ENCODE peak calls at places on chromosomes 2 and 18, in six cellular contexts. One of them, this sample, is unnamed. For H3K4me1, the result is how much of the 10 kb centered on the place peaks cover.

GRCh38 chr2:97844311-97844859 is 131.0 kb downstream of the ZAP70 start:
- DNase-seq in heart right ventricle: no peak
- DNase-seq in stomach: no peak
- DNase-seq in mammary epithelial cell: no peak
- DNase-seq in aorta: no peak
- DNase-seq in cardiac muscle cell: no peak
- DNase-seq in this sample: no peak

GRCh38 chr18:48896875-48897511 is 53.8 kb downstream of the SMAD7 start:
- DNase-seq in stomach: peak
- DNase-seq in heart right ventricle: peak
- DNase-seq in cardiac muscle cell: no peak
- DNase-seq in mammary epithelial cell: peak
- DNase-seq in aorta: no peak
- DNase-seq in this sample: no peak

GRCh38 chr18:36662000-36662399 is 166.8 kb downstream of the TPGS2 start:
- DNase-seq in mammary epithelial cell: no peak
- DNase-seq in stomach: no peak
- DNase-seq in aorta: no peak
- DNase-seq in cardiac muscle cell: peak
- DNase-seq in heart right ventricle: no peak
- DNase-seq in this sample: no peak

GRCh38 chr2:158979775-158980174 is 11.3 kb downstream of the TANC1 start:
- DNase-seq in mammary epithelial cell: no peak
- DNase-seq in aorta: no peak
- DNase-seq in cardiac muscle cell: no peak
- DNase-seq in stomach: no peak
- DNase-seq in heart right ventricle: no peak
- DNase-seq in this sample: no peak

GRCh38 chr2:101558740-101559508 is 84.0 kb upstream of the RFX8 start:
- DNase-seq in cardiac muscle cell: peak
- DNase-seq in aorta: no peak
- DNase-seq in heart right ventricle: peak
- DNase-seq in stomach: no peak
- DNase-seq in mammary epithelial cell: no peak
- DNase-seq in this sample: no peak

GRCh38 chr2:27118525-27119329 is at the start of gene CGREF1:
- DNase-seq in mammary epithelial cell: no peak
- DNase-seq in stomach: peak
- DNase-seq in aorta: no peak
- DNase-seq in heart right ventricle: no peak
- DNase-seq in cardiac muscle cell: peak
- DNase-seq in this sample: no peak

GRCh38 chr18:58438161-58438983 is 190.5 kb downstream of the ALPK2 start:
- DNase-seq in aorta: no peak
- DNase-seq in mammary epithelial cell: peak
- DNase-seq in cardiac muscle cell: peak
- DNase-seq in stomach: no peak
- DNase-seq in heart right ventricle: no peak
- DNase-seq in this sample: no peak

GRCh38 chr2:106970471-106971261 is 84.7 kb upstream of the ST6GAL2 start:
- DNase-seq in stomach: no peak
- DNase-seq in cardiac muscle cell: peak
- DNase-seq in aorta: no peak
- DNase-seq in mammary epithelial cell: no peak
- DNase-seq in heart right ventricle: no peak
- DNase-seq in this sample: no peak

GRCh38 chr2:74188696-74189095 is 9.7 kb upstream of the MTHFD2 start:
- DNase-seq in stomach: no peak
- DNase-seq in mammary epithelial cell: no peak
- DNase-seq in cardiac muscle cell: no peak
- DNase-seq in heart right ventricle: no peak
- DNase-seq in aorta: no peak
- DNase-seq in this sample: no peak

GRCh38 chr2:205769879-205770278 is 87.6 kb downstream of the NRP2 start:
- DNase-seq in mammary epithelial cell: no peak
- DNase-seq in heart right ventricle: no peak
- DNase-seq in aorta: no peak
- DNase-seq in cardiac muscle cell: no peak
- DNase-seq in stomach: peak
- DNase-seq in this sample: no peak

GRCh38 chr18:23528580-23529472 is 25.5 kb downstream of the RMC1 start:
- DNase-seq in cardiac muscle cell: peak
- DNase-seq in stomach: no peak
- DNase-seq in mammary epithelial cell: peak
- DNase-seq in heart right ventricle: no peak
- DNase-seq in aorta: peak
- DNase-seq in this sample: peak

GRCh38 chr2:170022692-170023091 is 155.3 kb upstream of the MYO3B start:
- DNase-seq in mammary epithelial cell: peak
- DNase-seq in aorta: no peak
- DNase-seq in stomach: no peak
- DNase-seq in heart right ventricle: no peak
- DNase-seq in cardiac muscle cell: peak
- DNase-seq in this sample: no peak

GRCh38 chr2:31992025-31992566 is 18.7 kb downstream of the MEMO1 start:
- DNase-seq in cardiac muscle cell: no peak
- DNase-seq in stomach: no peak
- DNase-seq in aorta: no peak
- DNase-seq in mammary epithelial cell: no peak
- DNase-seq in heart right ventricle: no peak
- DNase-seq in this sample: no peak

GRCh38 chr18:13381907-13382682 is 163.5 kb downstream of the LDLRAD4 start:
- DNase-seq in stomach: peak
- DNase-seq in cardiac muscle cell: peak
- DNase-seq in heart right ventricle: peak
- DNase-seq in aorta: peak
- DNase-seq in mammary epithelial cell: no peak
- DNase-seq in this sample: peak

GRCh38 chr2:40292291-40292690 is 159.6 kb downstream of the SLC8A1 start:
- DNase-seq in heart right ventricle: no peak
- DNase-seq in stomach: no peak
- DNase-seq in aorta: no peak
- DNase-seq in mammary epithelial cell: no peak
- DNase-seq in cardiac muscle cell: no peak
- DNase-seq in this sample: no peak

GRCh38 chr18:22171263-22171838 is 2.0 kb downstream of the GATA6 start:
- DNase-seq in heart right ventricle: no peak
- DNase-seq in mammary epithelial cell: no peak
- DNase-seq in aorta: no peak
- DNase-seq in cardiac muscle cell: no peak
- DNase-seq in stomach: no peak
- DNase-seq in this sample: no peak

GRCh38 chr2:27958711-27959378 is 68.3 kb downstream of the BABAM2 start:
- DNase-seq in aorta: no peak
- DNase-seq in cardiac muscle cell: peak
- DNase-seq in heart right ventricle: no peak
- DNase-seq in stomach: no peak
- DNase-seq in mammary epithelial cell: peak
- DNase-seq in this sample: no peak

GRCh38 chr2:70374616-70375015 is 72.7 kb upstream of the FAM136A start:
- DNase-seq in cardiac muscle cell: no peak
- DNase-seq in stomach: no peak
- DNase-seq in aorta: no peak
- DNase-seq in heart right ventricle: no peak
- DNase-seq in mammary epithelial cell: no peak
- DNase-seq in this sample: no peak

GRCh38 chr2:134320930-134321329 is 67.1 kb downstream of the MGAT5 start:
- DNase-seq in cardiac muscle cell: no peak
- DNase-seq in aorta: peak
- DNase-seq in mammary epithelial cell: no peak
- DNase-seq in stomach: no peak
- DNase-seq in heart right ventricle: no peak
- DNase-seq in this sample: no peak

GRCh38 chr2:55154525-55155030 is 77.5 kb downstream of the CLHC1 start:
- DNase-seq in cardiac muscle cell: no peak
- DNase-seq in heart right ventricle: no peak
- DNase-seq in stomach: no peak
- DNase-seq in mammary epithelial cell: no peak
- DNase-seq in aorta: no peak
- DNase-seq in this sample: no peak
- H3K4me1 ChIP-seq in cardiac muscle cell: under half
- H3K4me1 ChIP-seq in heart right ventricle: under half
- H3K4me1 ChIP-seq in stomach: half or more
- H3K4me1 ChIP-seq in mammary epithelial cell: under half
- H3K4me1 ChIP-seq in aorta: under half
- H3K4me1 ChIP-seq in this sample: under half

GRCh38 chr18:10416020-10416419 is 38.4 kb upstream of the APCDD1 start:
- DNase-seq in aorta: no peak
- DNase-seq in mammary epithelial cell: no peak
- DNase-seq in stomach: no peak
- DNase-seq in cardiac muscle cell: no peak
- DNase-seq in heart right ventricle: no peak
- DNase-seq in this sample: no peak

GRCh38 chr18:10410472-10411300 is 43.7 kb upstream of the APCDD1 start:
- DNase-seq in stomach: peak
- DNase-seq in heart right ventricle: no peak
- DNase-seq in aorta: no peak
- DNase-seq in mammary epithelial cell: peak
- DNase-seq in cardiac muscle cell: no peak
- DNase-seq in this sample: no peak

GRCh38 chr18:10414293-10414842 is 40.1 kb upstream of the APCDD1 start:
- DNase-seq in stomach: no peak
- DNase-seq in mammary epithelial cell: no peak
- DNase-seq in heart right ventricle: no peak
- DNase-seq in cardiac muscle cell: no peak
- DNase-seq in aorta: no peak
- DNase-seq in this sample: no peak

GRCh38 chr18:10412933-10413332 is 41.5 kb upstream of the APCDD1 start:
- DNase-seq in cardiac muscle cell: no peak
- DNase-seq in heart right ventricle: no peak
- DNase-seq in stomach: no peak
- DNase-seq in aorta: no peak
- DNase-seq in mammary epithelial cell: peak
- DNase-seq in this sample: no peak

DNA sequence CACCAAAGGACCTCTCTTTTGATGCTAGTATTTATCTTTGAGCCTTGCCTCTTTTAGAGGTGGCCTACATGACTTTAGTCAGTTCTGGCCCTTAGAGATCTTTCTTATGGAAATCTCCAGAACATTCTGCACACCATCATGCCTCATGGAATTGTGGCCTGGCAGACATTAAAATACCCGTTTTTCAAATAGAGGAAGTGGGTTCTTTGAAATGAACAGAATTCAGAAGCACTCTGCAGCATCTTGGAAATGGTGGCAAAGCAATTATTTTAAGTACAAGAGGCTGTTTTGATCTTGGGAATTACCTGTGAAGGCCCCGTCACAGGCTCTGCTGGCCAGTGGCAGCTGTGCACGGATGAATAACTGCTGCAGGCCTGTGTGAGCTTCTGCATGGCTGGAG is 40.7 kb upstream of the APCDD1 start:
- DNase-seq in stomach: no peak
- DNase-seq in mammary epithelial cell: no peak
- DNase-seq in aorta: no peak
- DNase-seq in heart right ventricle: no peak
- DNase-seq in cardiac muscle cell: no peak
- DNase-seq in this sample: no peak
- H3K4me1 ChIP-seq in stomach: under half
- H3K4me1 ChIP-seq in mammary epithelial cell: half or more
- H3K4me1 ChIP-seq in aorta: under half
- H3K4me1 ChIP-seq in heart right ventricle: under half
- H3K4me1 ChIP-seq in cardiac muscle cell: under half
- H3K4me1 ChIP-seq in this sample: under half

GRCh38 chr18:75200071-75200470 is 8.9 kb downstream of the PTGR3 start:
- DNase-seq in aorta: no peak
- DNase-seq in cardiac muscle cell: no peak
- DNase-seq in stomach: no peak
- DNase-seq in mammary epithelial cell: no peak
- DNase-seq in heart right ventricle: no peak
- DNase-seq in this sample: no peak

GRCh38 chr18:75200644-75201272 is 8.2 kb downstream of the PTGR3 start:
- DNase-seq in heart right ventricle: no peak
- DNase-seq in mammary epithelial cell: no peak
- DNase-seq in aorta: no peak
- DNase-seq in stomach: no peak
- DNase-seq in cardiac muscle cell: no peak
- DNase-seq in this sample: no peak

GRCh38 chr18:75198046-75198445 is 10.9 kb downstream of the PTGR3 start:
- DNase-seq in cardiac muscle cell: peak
- DNase-seq in mammary epithelial cell: no peak
- DNase-seq in heart right ventricle: no peak
- DNase-seq in aorta: no peak
- DNase-seq in stomach: no peak
- DNase-seq in this sample: no peak

GRCh38 chr18:75201273-75201898 is 7.6 kb downstream of the PTGR3 start:
- DNase-seq in mammary epithelial cell: no peak
- DNase-seq in heart right ventricle: no peak
- DNase-seq in stomach: peak
- DNase-seq in aorta: no peak
- DNase-seq in cardiac muscle cell: no peak
- DNase-seq in this sample: no peak

DNA sequence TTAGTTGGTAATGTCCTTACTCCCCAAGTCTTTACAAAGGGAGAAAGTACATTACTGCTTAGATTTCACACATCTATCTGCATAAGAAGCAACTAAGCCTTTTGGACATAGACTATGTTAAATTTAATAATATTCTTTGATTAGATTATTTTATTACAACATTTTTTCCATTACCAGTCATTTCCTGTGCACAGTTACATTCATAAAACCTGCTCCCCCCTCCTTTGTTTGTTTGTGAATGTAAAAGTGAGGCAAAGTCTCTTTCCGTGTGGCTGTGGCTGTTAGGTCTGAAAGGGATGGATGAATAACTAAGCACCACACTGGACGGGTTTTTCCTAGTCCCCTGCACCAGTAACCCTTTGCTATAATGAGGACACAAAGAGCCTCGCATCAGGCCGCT is 9.6 kb downstream of the PTGR3 start:
- DNase-seq in stomach: no peak
- DNase-seq in mammary epithelial cell: no peak
- DNase-seq in aorta: no peak
- DNase-seq in heart right ventricle: no peak
- DNase-seq in cardiac muscle cell: peak
- DNase-seq in this sample: no peak
- H3K4me1 ChIP-seq in stomach: half or more
- H3K4me1 ChIP-seq in mammary epithelial cell: under half
- H3K4me1 ChIP-seq in aorta: under half
- H3K4me1 ChIP-seq in heart right ventricle: under half
- H3K4me1 ChIP-seq in cardiac muscle cell: under half
- H3K4me1 ChIP-seq in this sample: under half

GRCh38 chr2:47899915-47900314 is 6.4 kb downstream of the FBXO11 start:
- DNase-seq in aorta: no peak
- DNase-seq in cardiac muscle cell: peak
- DNase-seq in heart right ventricle: no peak
- DNase-seq in mammary epithelial cell: no peak
- DNase-seq in stomach: no peak
- DNase-seq in this sample: no peak
- H3K4me1 ChIP-seq in aorta: under half
- H3K4me1 ChIP-seq in cardiac muscle cell: under half
- H3K4me1 ChIP-seq in heart right ventricle: half or more
- H3K4me1 ChIP-seq in mammary epithelial cell: under half
- H3K4me1 ChIP-seq in stomach: half or more
- H3K4me1 ChIP-seq in this sample: under half